ENCODE peak calls at places on chromosome 17, in six cellular contexts. S is activated CD4-positive, alpha-beta T cell treated with anti-CD3 and anti-CD28 coated beads, Interleukin-2, amount 50 U/mL, for 1 hour; T is globus pallidus; L is NCI-H748 treated with DMSO at 0.1 percent for 48 hours; N is AG20443; I is A549. E is an unnamed sample.

GRCh38 chr17:79820959-79821330 is 18.3 kb downstream of the CBX4 start:
- DNase-seq in N (no peak), T (no peak), L (no peak), S (no peak), I (no peak), E (no peak)

GRCh38 chr17:15501788-15502187 is 34.4 kb upstream of the CDRT4 start:
- DNase-seq in S (no peak), N (no peak), L (no peak), T (no peak), I (no peak), E (no peak)

GRCh38 chr17:82302991-82303943 is 14.1 kb downstream of the CD7 start:
- DNase-seq in I (no peak), S (peak), N (no peak), L (no peak), T (no peak), E (no peak)

GRCh38 chr17:77923135-77923534 is 35.4 kb upstream of the TNRC6C start:
- DNase-seq in N (no peak), I (no peak), S (no peak), T (no peak), L (no peak), E (no peak)

GRCh38 chr17:50348522-50349240 is 2.8 kb downstream of the XYLT2 start:
- DNase-seq in T (no peak), S (no peak), I (no peak), L (no peak), N (peak), E (no peak)

GRCh38 chr17:6994118-6994598 is 1.7 kb upstream of the ALOX12 start:
- DNase-seq in I (no peak), T (no peak), L (no peak), S (no peak), N (no peak), E (no peak)

GRCh38 chr17:45225051-45225700 is 3.5 kb downstream of the FMNL1 start:
- DNase-seq in N (no peak), I (peak), L (no peak), T (no peak), S (peak), E (no peak)

GRCh38 chr17:50460831-50461526 is 7.7 kb downstream of the CHAD start:
- DNase-seq in T (no peak), N (peak), I (no peak), L (no peak), S (no peak), E (no peak)

GRCh38 chr17:77142689-77143088 is 1.9 kb downstream of the SEC14L1 start:
- DNase-seq in T (no peak), L (no peak), N (no peak), I (no peak), S (no peak), E (no peak)

GRCh38 chr17:64706224-64707076 is 44.3 kb upstream of the SMURF2 start:
- DNase-seq in L (no peak), T (no peak), I (peak), N (no peak), S (no peak), E (no peak)

GRCh38 chr17:7548585-7549400 is at the start of gene TNFSF12:
- DNase-seq in S (peak), I (peak), L (no peak), N (peak), T (no peak), E (no peak)

GRCh38 chr17:36980281-36980761 is 31.6 kb downstream of the AATF start:
- DNase-seq in L (no peak), N (no peak), I (peak), T (no peak), S (no peak), E (no peak)

GRCh38 chr17:44543905-44544523 is 13.3 kb upstream of the FZD2 start:
- DNase-seq in T (no peak), S (no peak), N (no peak), L (no peak), I (no peak), E (no peak)

GRCh38 chr17:46841561-46842379 is 9.6 kb upstream of the WNT9B start:
- DNase-seq in S (peak), L (no peak), T (no peak), I (no peak), N (peak), E (no peak)

GRCh38 chr17:5762191-5762590 is 177.9 kb upstream of the NLRP1 start:
- DNase-seq in S (no peak), T (no peak), L (no peak), I (no peak), N (no peak), E (no peak)

GRCh38 chr17:50280068-50280467 is 5.8 kb downstream of the TMEM92 start:
- DNase-seq in N (no peak), L (no peak), I (no peak), S (no peak), T (no peak), E (no peak)

GRCh38 chr17:4715071-4715749 is 4.8 kb downstream of the ARRB2 start:
- DNase-seq in I (no peak), N (no peak), S (peak), T (no peak), L (no peak), E (no peak)

GRCh38 chr17:5516060-5516792 is 29.9 kb downstream of the MIS12 start:
- DNase-seq in I (peak), S (no peak), T (no peak), N (peak), L (no peak), E (no peak)

GRCh38 chr17:77140166-77140877 is 447 bp upstream of the SEC14L1 start:
- DNase-seq in I (peak), N (peak), L (peak), T (peak), S (peak), E (peak)

GRCh38 chr17:77189148-77189547 is 48.4 kb downstream of the SEC14L1 start:
- DNase-seq in I (no peak), L (no peak), N (no peak), T (no peak), S (no peak), E (no peak)

GRCh38 chr17:16989953-16990860 is 18.3 kb upstream of the TNFRSF13B start:
- DNase-seq in T (no peak), S (no peak), N (peak), L (no peak), I (no peak), E (no peak)

GRCh38 chr17:78357177-78357586 is 2.7 kb downstream of the SOCS3 start:
- DNase-seq in S (no peak), I (peak), T (peak), L (no peak), N (peak), E (no peak)

GRCh38 chr17:2042355-2042929 is 620 bp downstream of the OVCA2 start:
- DNase-seq in L (peak), I (peak), S (no peak), N (peak), T (no peak), E (no peak)

GRCh38 chr17:21419299-21420239 is 43.4 kb downstream of the KCNJ12 start:
- DNase-seq in N (no peak), L (no peak), T (no peak), I (no peak), S (peak), E (no peak)

GRCh38 chr17:78039581-78039980 is 81.1 kb downstream of the TNRC6C start:
- DNase-seq in I (no peak), L (no peak), S (no peak), N (no peak), T (peak), E (no peak)

GRCh38 chr17:19935169-19935568 is 42.5 kb downstream of the AKAP10 start:
- DNase-seq in S (no peak), I (no peak), L (no peak), T (no peak), N (no peak), E (no peak)